ENCODE peak calls at places on chromosomes 7 and 10, in eight cellular contexts. One of them, this sample, is unnamed.

GRCh38 chr10:22453948-22454347 is 108.7 kb downstream of the SPAG6 start:
- DNase-seq in heart left ventricle: no peak
- DNase-seq in A549: no peak
- DNase-seq in transverse colon: no peak
- DNase-seq in esophagus squamous epithelium: no peak
- DNase-seq in ovary: no peak
- DNase-seq in IMR-90: no peak
- DNase-seq in stomach: no peak
- DNase-seq in this sample: no peak

GRCh38 chr10:5305374-5305773 is 59.4 kb upstream of the UCN3 start:
- DNase-seq in IMR-90: no peak
- DNase-seq in ovary: no peak
- DNase-seq in heart left ventricle: no peak
- DNase-seq in transverse colon: no peak
- DNase-seq in stomach: no peak
- DNase-seq in esophagus squamous epithelium: no peak
- DNase-seq in A549: no peak
- DNase-seq in this sample: no peak

GRCh38 chr7:26865094-26865388 is 651 bp upstream of the SKAP2 start:
- DNase-seq in stomach: peak; percentile 56
- DNase-seq in A549: peak; percentile 74
- DNase-seq in heart left ventricle: peak; percentile 42
- DNase-seq in ovary: peak; percentile 74
- DNase-seq in transverse colon: no peak
- DNase-seq in esophagus squamous epithelium: no peak
- DNase-seq in IMR-90: no peak
- DNase-seq in this sample: no peak

GRCh38 chr7:7851381-7851780 is 117.2 kb upstream of the GLCCI1 start:
- DNase-seq in esophagus squamous epithelium: no peak
- DNase-seq in stomach: no peak
- DNase-seq in transverse colon: no peak
- DNase-seq in heart left ventricle: no peak
- DNase-seq in ovary: no peak
- DNase-seq in A549: no peak
- DNase-seq in IMR-90: no peak
- DNase-seq in this sample: no peak

GRCh38 chr7:111593343-111593742 is 31.1 kb upstream of the IMMP2L start:
- DNase-seq in stomach: no peak
- DNase-seq in esophagus squamous epithelium: no peak
- DNase-seq in ovary: no peak
- DNase-seq in A549: no peak
- DNase-seq in transverse colon: no peak
- DNase-seq in IMR-90: no peak
- DNase-seq in heart left ventricle: no peak
- DNase-seq in this sample: no peak

GRCh38 chr7:141860207-141860606 is 18.9 kb upstream of the PRSS37 start:
- DNase-seq in IMR-90: no peak
- DNase-seq in esophagus squamous epithelium: no peak
- DNase-seq in transverse colon: no peak
- DNase-seq in A549: no peak
- DNase-seq in ovary: no peak
- DNase-seq in heart left ventricle: no peak
- DNase-seq in stomach: no peak
- DNase-seq in this sample: no peak

GRCh38 chr10:77635402-77636227 is 2.0 kb downstream of the KCNMA1 start:
- DNase-seq in heart left ventricle: no peak
- DNase-seq in esophagus squamous epithelium: no peak
- DNase-seq in ovary: no peak
- DNase-seq in transverse colon: no peak
- DNase-seq in stomach: no peak
- DNase-seq in A549: no peak
- DNase-seq in IMR-90: no peak
- DNase-seq in this sample: no peak

GRCh38 chr10:5892007-5892406 is 2.0 kb downstream of the FBH1 start:
- DNase-seq in stomach: no peak
- DNase-seq in heart left ventricle: no peak
- DNase-seq in ovary: no peak
- DNase-seq in esophagus squamous epithelium: no peak
- DNase-seq in IMR-90: no peak
- DNase-seq in A549: no peak
- DNase-seq in transverse colon: no peak
- DNase-seq in this sample: no peak

GRCh38 chr7:69598081-69598486 is at the start of gene AUTS2:
- DNase-seq in ovary: peak; percentile 96
- DNase-seq in heart left ventricle: peak; percentile 90
- DNase-seq in transverse colon: peak; percentile 68
- DNase-seq in IMR-90: peak; percentile 43
- DNase-seq in esophagus squamous epithelium: peak; percentile 7
- DNase-seq in A549: peak; percentile 88
- DNase-seq in stomach: peak; percentile 78
- DNase-seq in this sample: peak; percentile 63

GRCh38 chr10:76397210-76397881 is 965.9 kb downstream of the LRMDA start:
- DNase-seq in transverse colon: no peak
- DNase-seq in IMR-90: no peak
- DNase-seq in A549: no peak
- DNase-seq in heart left ventricle: peak; percentile 21
- DNase-seq in ovary: peak; percentile 58
- DNase-seq in esophagus squamous epithelium: no peak
- DNase-seq in stomach: no peak
- DNase-seq in this sample: no peak

GRCh38 chr7:123674399-123675091 is 18.9 kb downstream of the LMOD2 start:
- DNase-seq in transverse colon: no peak
- DNase-seq in heart left ventricle: no peak
- DNase-seq in esophagus squamous epithelium: no peak
- DNase-seq in ovary: no peak
- DNase-seq in A549: no peak
- DNase-seq in IMR-90: peak; percentile 13
- DNase-seq in stomach: no peak
- DNase-seq in this sample: no peak

GRCh38 chr7:149141893-149142292 is 5.4 kb upstream of the ZNF398 start:
- DNase-seq in stomach: no peak
- DNase-seq in transverse colon: no peak
- DNase-seq in esophagus squamous epithelium: no peak
- DNase-seq in A549: no peak
- DNase-seq in IMR-90: no peak
- DNase-seq in heart left ventricle: no peak
- DNase-seq in ovary: no peak
- DNase-seq in this sample: no peak

GRCh38 chr7:19296617-19297016 is 151.4 kb upstream of the FERD3L start:
- DNase-seq in transverse colon: no peak
- DNase-seq in esophagus squamous epithelium: no peak
- DNase-seq in IMR-90: no peak
- DNase-seq in A549: no peak
- DNase-seq in heart left ventricle: no peak
- DNase-seq in stomach: no peak
- DNase-seq in ovary: no peak
- DNase-seq in this sample: no peak

GRCh38 chr10:97475936-97476594 is 22.2 kb downstream of the MMS19 start:
- DNase-seq in ovary: no peak
- DNase-seq in esophagus squamous epithelium: no peak
- DNase-seq in stomach: no peak
- DNase-seq in A549: no peak
- DNase-seq in transverse colon: no peak
- DNase-seq in heart left ventricle: no peak
- DNase-seq in IMR-90: peak; percentile 85
- DNase-seq in this sample: no peak

GRCh38 chr7:155644971-155645509 is 579 bp downstream of the RBM33 start:
- DNase-seq in ovary: peak; percentile 45
- DNase-seq in esophagus squamous epithelium: no peak
- DNase-seq in heart left ventricle: peak; percentile 12
- DNase-seq in IMR-90: no peak
- DNase-seq in A549: peak; percentile 43
- DNase-seq in stomach: peak; percentile 32
- DNase-seq in transverse colon: peak; percentile 38
- DNase-seq in this sample: peak; percentile 86

GRCh38 chr7:151626422-151627115 is 106.9 kb upstream of the RHEB start:
- DNase-seq in esophagus squamous epithelium: no peak
- DNase-seq in stomach: peak; percentile 61
- DNase-seq in IMR-90: no peak
- DNase-seq in A549: peak; percentile 71
- DNase-seq in transverse colon: peak; percentile 41
- DNase-seq in ovary: no peak
- DNase-seq in heart left ventricle: peak; percentile 28
- DNase-seq in this sample: peak; percentile 17

DNA sequence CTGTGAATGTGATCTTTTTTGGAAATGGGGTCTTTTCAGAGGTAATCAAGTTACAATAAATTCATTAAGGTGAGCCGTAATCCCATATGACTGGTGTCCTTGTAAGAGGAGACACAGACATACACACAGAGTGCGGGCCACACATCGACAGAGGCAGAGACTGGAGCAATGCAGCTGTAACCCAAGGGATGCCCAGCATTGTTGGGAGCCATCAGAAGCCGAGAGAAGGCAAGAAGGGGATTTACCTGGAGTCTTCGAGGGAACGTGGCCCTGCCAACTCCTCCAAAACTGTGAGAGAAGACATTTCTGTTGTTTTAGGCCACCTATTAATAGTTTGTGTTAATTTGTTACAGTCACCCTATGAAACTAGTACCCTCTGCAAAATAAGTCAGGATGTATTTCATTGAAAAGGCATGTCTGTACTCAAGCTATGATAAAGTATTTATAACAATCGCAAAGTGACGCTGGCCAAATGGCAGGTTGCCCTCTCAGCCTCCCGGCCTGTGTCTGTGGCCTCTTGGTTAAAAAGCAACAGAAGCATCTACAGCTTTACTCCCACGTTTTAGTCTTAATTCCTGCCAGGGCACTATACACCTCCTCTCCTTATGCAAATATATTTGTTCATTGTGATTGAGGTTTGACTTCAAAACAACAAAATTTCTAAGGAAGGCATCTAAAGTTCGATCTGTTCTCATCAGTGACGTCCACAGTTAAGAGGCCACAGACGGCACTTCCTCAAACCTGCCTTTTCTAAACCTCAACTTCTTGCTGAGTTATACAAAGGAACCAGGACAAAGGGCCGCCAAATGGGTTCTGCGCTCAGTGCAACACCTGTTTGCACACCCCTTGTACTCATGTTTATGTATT is 46.8 kb downstream of the HIPK2 start:
- DNase-seq in IMR-90: peak; percentile 72
- DNase-seq in ovary: peak; percentile 73
- DNase-seq in stomach: peak; percentile 65
- DNase-seq in esophagus squamous epithelium: no peak
- DNase-seq in A549: no peak
- DNase-seq in heart left ventricle: peak; percentile 68
- DNase-seq in transverse colon: peak; percentile 67
- DNase-seq in this sample: no peak
- TF ChIP-seq POLR2A in IMR-90: no peak
- TF ChIP-seq POLR2A in ovary: no peak
- TF ChIP-seq POLR2A in stomach: no peak
- TF ChIP-seq POLR2A in esophagus squamous epithelium: peak; percentile 54
- TF ChIP-seq POLR2A in A549: no peak
- TF ChIP-seq POLR2A in heart left ventricle: no peak
- TF ChIP-seq POLR2A in transverse colon: no peak
- TF ChIP-seq POLR2A in this sample: no peak

DNA sequence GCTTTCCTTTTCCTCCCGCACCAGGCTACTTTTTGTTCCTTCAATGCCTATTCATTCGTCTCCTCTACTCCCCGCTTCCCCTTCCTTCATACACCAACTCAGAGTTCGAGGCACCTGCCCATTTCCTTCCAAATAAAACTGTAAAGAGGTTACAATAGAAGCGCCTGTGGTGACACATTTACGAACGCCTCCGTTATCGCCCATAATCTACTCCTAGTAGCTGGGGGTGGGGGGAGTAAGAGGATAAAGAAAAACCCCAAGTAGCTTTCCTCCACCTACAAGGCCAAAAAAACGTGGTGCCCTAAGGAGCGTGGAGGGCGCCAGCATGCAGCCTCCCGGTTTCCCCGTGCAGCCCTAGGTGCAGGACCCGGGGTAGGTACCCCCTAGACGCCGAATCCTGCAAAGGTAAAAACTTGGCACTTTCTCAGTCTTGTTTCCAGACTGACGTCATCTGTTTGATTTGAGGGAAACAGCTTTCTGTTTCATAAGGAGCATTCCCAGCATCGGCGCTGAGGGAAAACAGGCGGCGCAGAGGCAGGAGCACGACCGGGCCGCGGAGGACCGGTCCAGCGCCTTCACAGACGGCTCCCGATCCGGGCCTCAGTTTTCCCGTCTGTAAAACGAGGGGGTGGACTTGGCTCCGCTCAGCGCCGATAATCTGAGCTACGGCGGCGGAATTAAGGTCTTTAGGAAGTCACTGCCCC is 922 bp downstream of the PPA1 start:
- DNase-seq in heart left ventricle: peak; percentile 38
- DNase-seq in esophagus squamous epithelium: no peak
- DNase-seq in A549: peak; percentile 36
- DNase-seq in transverse colon: peak; percentile 77
- DNase-seq in ovary: peak; percentile 66
- DNase-seq in stomach: peak; percentile 72
- DNase-seq in IMR-90: peak; percentile 60
- DNase-seq in this sample: peak; percentile 67
- TF ChIP-seq POLR2A in heart left ventricle: no peak
- TF ChIP-seq POLR2A in esophagus squamous epithelium: peak; percentile 33
- TF ChIP-seq POLR2A in A549: no peak
- TF ChIP-seq POLR2A in transverse colon: peak; percentile 82
- TF ChIP-seq POLR2A in ovary: peak; percentile 35
- TF ChIP-seq POLR2A in stomach: no peak
- TF ChIP-seq POLR2A in IMR-90: peak; percentile 61
- TF ChIP-seq POLR2A in this sample: no peak

GRCh38 chr7:158283016-158283974 is 304.3 kb downstream of the PTPRN2 start:
- DNase-seq in stomach: peak; percentile 14
- DNase-seq in IMR-90: no peak
- DNase-seq in esophagus squamous epithelium: no peak
- DNase-seq in transverse colon: no peak
- DNase-seq in ovary: peak; percentile 3
- DNase-seq in heart left ventricle: no peak
- DNase-seq in A549: no peak
- DNase-seq in this sample: no peak
- TF ChIP-seq POLR2A in stomach: no peak
- TF ChIP-seq POLR2A in IMR-90: no peak
- TF ChIP-seq POLR2A in esophagus squamous epithelium: no peak
- TF ChIP-seq POLR2A in transverse colon: no peak
- TF ChIP-seq POLR2A in ovary: no peak
- TF ChIP-seq POLR2A in heart left ventricle: no peak
- TF ChIP-seq POLR2A in A549: no peak
- TF ChIP-seq POLR2A in this sample: no peak

DNA sequence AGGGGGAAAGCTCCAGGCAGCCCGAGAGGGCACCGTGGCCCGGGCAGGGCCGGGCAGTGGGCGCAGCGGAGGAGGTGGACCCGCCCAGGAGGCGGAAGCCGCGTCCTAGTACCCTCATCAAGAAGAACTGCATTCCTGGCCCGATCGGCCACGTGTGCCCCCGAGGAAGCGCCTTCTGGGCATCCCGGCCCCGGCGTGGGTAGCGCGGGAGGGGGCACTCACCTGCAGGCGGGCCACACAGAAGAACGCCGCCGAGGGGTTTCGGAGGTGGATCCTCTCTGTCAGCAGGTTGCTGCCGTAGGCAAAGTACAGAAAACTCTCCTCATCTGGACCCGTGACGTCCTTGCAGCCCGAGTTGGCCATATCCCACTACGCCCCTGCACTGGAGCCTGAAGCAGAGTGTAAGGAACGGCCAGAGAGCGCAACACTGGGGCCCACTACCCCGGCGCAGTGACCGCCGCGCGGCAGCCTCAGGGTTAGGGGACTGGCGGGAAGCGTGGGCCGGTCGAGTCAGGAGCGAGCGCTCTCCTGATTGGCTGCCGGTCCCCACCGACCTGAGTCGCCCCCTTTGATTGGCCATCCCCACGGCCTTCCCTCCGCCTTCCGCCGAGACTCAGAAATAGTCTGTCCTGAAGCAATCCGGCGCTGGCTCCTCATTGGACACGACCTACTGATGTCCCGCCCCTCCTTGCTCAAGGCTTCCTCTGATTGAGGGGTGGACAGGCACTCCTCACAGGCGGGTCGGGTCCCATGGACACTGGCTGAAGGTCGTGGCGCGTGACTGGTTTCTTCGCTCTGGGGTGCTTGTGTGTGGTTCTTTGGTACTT is at the start of gene GGCT:
- DNase-seq in heart left ventricle: peak; percentile 99
- DNase-seq in IMR-90: peak; percentile 98
- DNase-seq in esophagus squamous epithelium: peak; percentile 91
- DNase-seq in transverse colon: peak; percentile 99
- DNase-seq in stomach: peak; percentile 99
- DNase-seq in ovary: peak; percentile 98
- DNase-seq in A549: peak; percentile 96
- DNase-seq in this sample: peak; percentile 99
- TF ChIP-seq POLR2A in heart left ventricle: no peak
- TF ChIP-seq POLR2A in IMR-90: peak; percentile 86
- TF ChIP-seq POLR2A in esophagus squamous epithelium: peak; percentile 76
- TF ChIP-seq POLR2A in transverse colon: peak; percentile 85
- TF ChIP-seq POLR2A in stomach: no peak
- TF ChIP-seq POLR2A in ovary: peak; percentile 55
- TF ChIP-seq POLR2A in A549: peak; percentile 82
- TF ChIP-seq POLR2A in this sample: peak; percentile 91

This sample was measured in erythroblast.